ENCODE peak calls at places on chromosomes 12 and 14, in nine cellular contexts. One of them, this sample, is unnamed.
A peak's percentile ranks its signal among the peaks of the same experiment; 100 is the strongest.

GRCh38 chr12:120687570-120688289 is 781 bp downstream of the MLEC start:
- DNase-seq in B cell: no peak
- DNase-seq in cardiac fibroblast: no peak
- DNase-seq in brain microvascular endothelial cell: no peak
- DNase-seq in HFFc6: no peak
- DNase-seq in pancreas: no peak
- DNase-seq in neural progenitor cell: peak; percentile 62
- DNase-seq in dorsolateral prefrontal cortex: no peak
- DNase-seq in H9: no peak
- DNase-seq in this sample: peak; percentile 25

GRCh38 chr14:36129181-36129580 is 47.3 kb downstream of the PTCSC3 start:
- DNase-seq in cardiac fibroblast: no peak
- DNase-seq in brain microvascular endothelial cell: no peak
- DNase-seq in H9: peak; percentile 65
- DNase-seq in B cell: no peak
- DNase-seq in HFFc6: no peak
- DNase-seq in pancreas: no peak
- DNase-seq in dorsolateral prefrontal cortex: no peak
- DNase-seq in neural progenitor cell: peak; percentile 20
- DNase-seq in this sample: no peak

GRCh38 chr14:63551338-63551737 is 8.2 kb upstream of the PPP2R5E start:
- DNase-seq in brain microvascular endothelial cell: no peak
- DNase-seq in HFFc6: no peak
- DNase-seq in B cell: no peak
- DNase-seq in neural progenitor cell: no peak
- DNase-seq in cardiac fibroblast: peak; percentile 9
- DNase-seq in pancreas: no peak
- DNase-seq in H9: no peak
- DNase-seq in dorsolateral prefrontal cortex: no peak
- DNase-seq in this sample: no peak

GRCh38 chr12:109675411-109675810 is 38.2 kb upstream of the FAM222A start:
- DNase-seq in cardiac fibroblast: no peak
- DNase-seq in HFFc6: no peak
- DNase-seq in pancreas: no peak
- DNase-seq in H9: no peak
- DNase-seq in neural progenitor cell: no peak
- DNase-seq in dorsolateral prefrontal cortex: no peak
- DNase-seq in brain microvascular endothelial cell: no peak
- DNase-seq in B cell: no peak
- DNase-seq in this sample: no peak

GRCh38 chr14:41349289-41349910 is 257.3 kb upstream of the LRFN5 start:
- DNase-seq in pancreas: no peak
- DNase-seq in neural progenitor cell: no peak
- DNase-seq in HFFc6: no peak
- DNase-seq in brain microvascular endothelial cell: no peak
- DNase-seq in cardiac fibroblast: no peak
- DNase-seq in H9: peak; percentile 26
- DNase-seq in B cell: no peak
- DNase-seq in dorsolateral prefrontal cortex: no peak
- DNase-seq in this sample: no peak

GRCh38 chr12:49032679-49033447 is 14.3 kb upstream of the PRKAG1 start:
- DNase-seq in H9: no peak
- DNase-seq in HFFc6: no peak
- DNase-seq in cardiac fibroblast: no peak
- DNase-seq in dorsolateral prefrontal cortex: no peak
- DNase-seq in B cell: peak; percentile 28
- DNase-seq in pancreas: no peak
- DNase-seq in brain microvascular endothelial cell: no peak
- DNase-seq in neural progenitor cell: no peak
- DNase-seq in this sample: no peak

GRCh38 chr14:83849999-83850611 is 1679.8 kb upstream of the FLRT2 start:
- DNase-seq in pancreas: no peak
- DNase-seq in HFFc6: no peak
- DNase-seq in B cell: no peak
- DNase-seq in H9: no peak
- DNase-seq in cardiac fibroblast: no peak
- DNase-seq in neural progenitor cell: no peak
- DNase-seq in brain microvascular endothelial cell: no peak
- DNase-seq in dorsolateral prefrontal cortex: no peak
- DNase-seq in this sample: no peak

GRCh38 chr12:5461966-5462365 is 30.1 kb downstream of the NTF3 start:
- DNase-seq in B cell: no peak
- DNase-seq in pancreas: no peak
- DNase-seq in H9: no peak
- DNase-seq in brain microvascular endothelial cell: no peak
- DNase-seq in neural progenitor cell: no peak
- DNase-seq in cardiac fibroblast: no peak
- DNase-seq in HFFc6: no peak
- DNase-seq in dorsolateral prefrontal cortex: no peak
- DNase-seq in this sample: no peak

GRCh38 chr12:106866426-106867080 is 89.2 kb upstream of the TMEM263 start:
- DNase-seq in B cell: no peak
- DNase-seq in HFFc6: no peak
- DNase-seq in brain microvascular endothelial cell: no peak
- DNase-seq in pancreas: no peak
- DNase-seq in cardiac fibroblast: no peak
- DNase-seq in dorsolateral prefrontal cortex: no peak
- DNase-seq in H9: no peak
- DNase-seq in neural progenitor cell: no peak
- DNase-seq in this sample: no peak

GRCh38 chr14:89178802-89179201 is 238.2 kb downstream of the FOXN3 start:
- DNase-seq in pancreas: no peak
- DNase-seq in dorsolateral prefrontal cortex: no peak
- DNase-seq in brain microvascular endothelial cell: no peak
- DNase-seq in H9: no peak
- DNase-seq in neural progenitor cell: no peak
- DNase-seq in cardiac fibroblast: peak; percentile 35
- DNase-seq in HFFc6: peak; percentile 25
- DNase-seq in B cell: no peak
- DNase-seq in this sample: no peak

GRCh38 chr12:100826323-100826722 is 31.7 kb downstream of the ANO4 start:
- DNase-seq in pancreas: peak; percentile 73
- DNase-seq in B cell: no peak
- DNase-seq in cardiac fibroblast: peak; percentile 59
- DNase-seq in neural progenitor cell: peak; percentile 81
- DNase-seq in dorsolateral prefrontal cortex: peak; percentile 57
- DNase-seq in brain microvascular endothelial cell: peak; percentile 36
- DNase-seq in HFFc6: peak; percentile 11
- DNase-seq in H9: peak; percentile 55
- DNase-seq in this sample: no peak

GRCh38 chr12:122081697-122082221 is 3.2 kb downstream of the MLXIP start:
- DNase-seq in neural progenitor cell: no peak
- DNase-seq in H9: no peak
- DNase-seq in brain microvascular endothelial cell: no peak
- DNase-seq in B cell: peak; percentile 74
- DNase-seq in pancreas: peak; percentile 43
- DNase-seq in HFFc6: peak; percentile 35
- DNase-seq in dorsolateral prefrontal cortex: no peak
- DNase-seq in cardiac fibroblast: peak; percentile 91
- DNase-seq in this sample: no peak

GRCh38 chr14:51692646-51693045 is 40.9 kb downstream of the FRMD6 start:
- DNase-seq in H9: no peak
- DNase-seq in HFFc6: no peak
- DNase-seq in brain microvascular endothelial cell: no peak
- DNase-seq in dorsolateral prefrontal cortex: no peak
- DNase-seq in pancreas: no peak
- DNase-seq in cardiac fibroblast: no peak
- DNase-seq in B cell: no peak
- DNase-seq in neural progenitor cell: no peak
- DNase-seq in this sample: no peak

GRCh38 chr12:14768823-14769405 is 34.4 kb downstream of the WBP11 start:
- DNase-seq in HFFc6: no peak
- DNase-seq in dorsolateral prefrontal cortex: no peak
- DNase-seq in H9: peak; percentile 59
- DNase-seq in neural progenitor cell: peak; percentile 26
- DNase-seq in brain microvascular endothelial cell: no peak
- DNase-seq in B cell: no peak
- DNase-seq in pancreas: peak; percentile 61
- DNase-seq in cardiac fibroblast: peak; percentile 31
- DNase-seq in this sample: no peak

GRCh38 chr14:88364710-88365413 is 20.6 kb upstream of the SPATA7 start:
- DNase-seq in B cell: no peak
- DNase-seq in cardiac fibroblast: no peak
- DNase-seq in neural progenitor cell: peak; percentile 65
- DNase-seq in dorsolateral prefrontal cortex: no peak
- DNase-seq in H9: peak; percentile 62
- DNase-seq in pancreas: no peak
- DNase-seq in brain microvascular endothelial cell: no peak
- DNase-seq in HFFc6: no peak
- DNase-seq in this sample: no peak

GRCh38 chr14:59360923-59361794 is 104.0 kb downstream of the GPR135 start:
- DNase-seq in cardiac fibroblast: peak; percentile 86
- DNase-seq in H9: no peak
- DNase-seq in brain microvascular endothelial cell: peak; percentile 85
- DNase-seq in dorsolateral prefrontal cortex: no peak
- DNase-seq in B cell: no peak
- DNase-seq in pancreas: peak; percentile 63
- DNase-seq in HFFc6: peak; percentile 64
- DNase-seq in neural progenitor cell: no peak
- DNase-seq in this sample: no peak

GRCh38 chr12:116060765-116061164 is 216.7 kb downstream of the MED13L start:
- DNase-seq in HFFc6: no peak
- DNase-seq in H9: no peak
- DNase-seq in B cell: no peak
- DNase-seq in cardiac fibroblast: no peak
- DNase-seq in pancreas: no peak
- DNase-seq in dorsolateral prefrontal cortex: no peak
- DNase-seq in brain microvascular endothelial cell: no peak
- DNase-seq in neural progenitor cell: no peak
- DNase-seq in this sample: no peak

GRCh38 chr14:87494010-87494409 is 499.0 kb downstream of the GALC start:
- DNase-seq in dorsolateral prefrontal cortex: no peak
- DNase-seq in neural progenitor cell: no peak
- DNase-seq in H9: no peak
- DNase-seq in pancreas: no peak
- DNase-seq in cardiac fibroblast: no peak
- DNase-seq in HFFc6: no peak
- DNase-seq in B cell: no peak
- DNase-seq in brain microvascular endothelial cell: no peak
- DNase-seq in this sample: no peak

DNA sequence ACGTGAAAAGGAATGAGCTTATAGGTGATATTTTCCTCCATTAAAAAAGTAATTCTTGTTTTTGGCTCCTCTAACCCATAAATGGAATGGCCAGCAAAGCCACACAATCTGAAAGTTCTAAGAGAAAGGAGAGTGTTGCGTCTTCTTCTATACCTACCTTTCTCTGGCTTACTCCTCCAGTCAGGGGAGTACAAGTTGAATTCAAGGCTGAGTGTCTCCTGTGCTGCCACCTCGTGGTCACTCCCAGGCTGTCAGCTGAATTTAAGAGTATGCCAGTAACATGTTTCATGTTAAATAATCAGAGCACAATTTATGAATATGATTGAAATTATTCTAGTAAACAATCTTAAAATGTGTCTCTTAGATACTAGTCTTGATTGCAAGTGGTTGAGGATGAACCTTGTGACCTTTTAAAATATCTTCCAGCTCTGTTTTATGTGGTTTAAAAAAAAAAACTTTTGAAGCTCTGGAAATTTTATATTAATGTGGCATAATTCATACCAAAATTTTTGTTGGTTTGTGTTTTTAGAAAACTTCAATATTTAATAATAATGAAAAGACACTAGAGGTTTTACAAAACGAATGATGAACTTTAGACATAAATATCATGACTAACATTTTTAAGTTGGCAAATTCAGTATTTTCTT is 31.7 kb downstream of the PTHLH start:
- DNase-seq in dorsolateral prefrontal cortex: peak; percentile 81
- DNase-seq in H9: peak; percentile 79
- DNase-seq in neural progenitor cell: peak; percentile 70
- DNase-seq in B cell: peak; percentile 57
- DNase-seq in pancreas: peak; percentile 82
- DNase-seq in cardiac fibroblast: peak; percentile 87
- DNase-seq in HFFc6: peak; percentile 69
- DNase-seq in brain microvascular endothelial cell: peak; percentile 87
- DNase-seq in this sample: peak; percentile 16
- TF ChIP-seq CTCF in dorsolateral prefrontal cortex: peak; percentile 72
- TF ChIP-seq CTCF in H9: peak; percentile 93
- TF ChIP-seq CTCF in neural progenitor cell: peak; percentile 96
- TF ChIP-seq CTCF in B cell: peak; percentile 86
- TF ChIP-seq CTCF in pancreas: peak; percentile 57
- TF ChIP-seq CTCF in cardiac fibroblast: peak; percentile 86
- TF ChIP-seq CTCF in HFFc6: peak; percentile 95
- TF ChIP-seq CTCF in brain microvascular endothelial cell: peak; percentile 88
- TF ChIP-seq CTCF in this sample: peak; percentile 29

DNA sequence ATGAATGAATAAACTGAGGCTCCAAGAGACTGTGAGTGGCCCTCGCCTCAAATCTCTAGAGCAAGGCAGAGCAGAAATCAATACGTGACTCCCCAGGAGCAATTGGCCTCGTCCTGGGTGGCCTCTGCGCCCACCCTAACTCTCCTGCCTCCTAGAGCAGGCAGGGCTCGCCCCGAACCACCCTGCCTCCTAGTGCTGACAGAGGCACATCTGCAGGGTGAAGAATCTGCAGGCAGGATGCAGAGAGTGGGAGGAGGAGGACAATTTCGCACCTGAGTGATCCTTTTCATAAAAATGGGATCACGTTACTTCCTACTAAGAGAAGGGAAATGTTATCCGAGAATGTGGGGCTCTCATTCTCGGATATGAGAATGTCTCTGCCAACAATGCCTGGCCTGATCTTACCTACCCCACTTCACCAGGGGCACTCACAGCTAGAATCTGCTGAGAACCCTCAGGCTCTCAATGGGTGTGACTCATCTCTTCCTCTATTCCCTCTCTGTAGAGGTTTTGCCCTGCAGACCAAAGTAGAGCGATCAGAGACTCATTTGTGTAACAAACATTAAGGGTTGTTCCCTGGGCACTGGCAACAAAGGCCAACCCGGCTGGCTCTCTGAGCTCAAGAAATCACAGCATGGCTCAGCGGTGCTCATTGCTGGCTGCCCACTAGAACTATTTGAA is 61.7 kb upstream of the BCL2L14 start:
- DNase-seq in brain microvascular endothelial cell: peak; percentile 43
- DNase-seq in neural progenitor cell: peak; percentile 90
- DNase-seq in dorsolateral prefrontal cortex: no peak
- DNase-seq in HFFc6: peak; percentile 62
- DNase-seq in pancreas: no peak
- DNase-seq in cardiac fibroblast: peak; percentile 28
- DNase-seq in H9: peak; percentile 93
- DNase-seq in B cell: peak; percentile 46
- DNase-seq in this sample: no peak
- TF ChIP-seq CTCF in brain microvascular endothelial cell: peak; percentile 56
- TF ChIP-seq CTCF in neural progenitor cell: peak; percentile 56
- TF ChIP-seq CTCF in dorsolateral prefrontal cortex: no peak
- TF ChIP-seq CTCF in HFFc6: no peak
- TF ChIP-seq CTCF in pancreas: no peak
- TF ChIP-seq CTCF in cardiac fibroblast: no peak
- TF ChIP-seq CTCF in H9: peak; percentile 42
- TF ChIP-seq CTCF in B cell: no peak
- TF ChIP-seq CTCF in this sample: no peak

GRCh38 chr12:25119020-25119419 is 75.9 kb downstream of the DNAI7 start:
- DNase-seq in neural progenitor cell: no peak
- DNase-seq in pancreas: no peak
- DNase-seq in dorsolateral prefrontal cortex: no peak
- DNase-seq in cardiac fibroblast: no peak
- DNase-seq in brain microvascular endothelial cell: no peak
- DNase-seq in HFFc6: no peak
- DNase-seq in H9: no peak
- DNase-seq in B cell: no peak
- DNase-seq in this sample: no peak
- TF ChIP-seq CTCF in neural progenitor cell: peak; percentile 35
- TF ChIP-seq CTCF in pancreas: no peak
- TF ChIP-seq CTCF in dorsolateral prefrontal cortex: no peak
- TF ChIP-seq CTCF in cardiac fibroblast: no peak
- TF ChIP-seq CTCF in brain microvascular endothelial cell: no peak
- TF ChIP-seq CTCF in HFFc6: peak; percentile 19
- TF ChIP-seq CTCF in H9: peak; percentile 55
- TF ChIP-seq CTCF in B cell: no peak
- TF ChIP-seq CTCF in this sample: no peak

GRCh38 chr12:53268009-53268636 is at the start of gene ESPL1:
- DNase-seq in neural progenitor cell: peak; percentile 96
- DNase-seq in brain microvascular endothelial cell: peak; percentile 65
- DNase-seq in pancreas: peak; percentile 84
- DNase-seq in cardiac fibroblast: peak; percentile 79
- DNase-seq in dorsolateral prefrontal cortex: peak; percentile 58
- DNase-seq in HFFc6: peak; percentile 38
- DNase-seq in H9: peak; percentile 91
- DNase-seq in B cell: peak; percentile 88
- DNase-seq in this sample: peak; percentile 76
- TF ChIP-seq CTCF in neural progenitor cell: peak; percentile 61
- TF ChIP-seq CTCF in brain microvascular endothelial cell: peak; percentile 57
- TF ChIP-seq CTCF in pancreas: no peak
- TF ChIP-seq CTCF in cardiac fibroblast: peak; percentile 19
- TF ChIP-seq CTCF in dorsolateral prefrontal cortex: peak; percentile 29
- TF ChIP-seq CTCF in HFFc6: peak; percentile 39
- TF ChIP-seq CTCF in H9: peak; percentile 64
- TF ChIP-seq CTCF in B cell: peak; percentile 49
- TF ChIP-seq CTCF in this sample: no peak